ENCODE peak calls at places on chromosomes 1 and 21, in ten cellular contexts. P, S, D, N, Q, B, O, T, G and L are unnamed samples.

GRCh38 chr1:27436204-27437159 is 44.1 kb downstream of the GPR3 start:
- DNase-seq in P (peak), S (no peak), D (no peak), N (peak), Q (no peak), B (peak), O (peak), T (no peak), G (no peak), L (no peak)

GRCh38 chr1:37478890-37479254 is 4.5 kb downstream of the ZC3H12A start:
- DNase-seq in P (no peak), S (no peak), D (no peak), N (no peak), Q (no peak), B (no peak), O (peak), T (peak), G (no peak), L (no peak)

GRCh38 chr1:104406731-104407130 is 657.0 kb downstream of the AMY1C start:
- DNase-seq in P (no peak), S (no peak), D (no peak), N (no peak), Q (no peak), B (no peak), O (no peak), T (no peak), G (no peak), L (no peak)

GRCh38 chr21:17462276-17462981 is 50.4 kb upstream of the CXADR start:
- DNase-seq in P (no peak), S (no peak), D (no peak), N (peak), Q (peak), B (no peak), O (peak), T (no peak), G (no peak), L (no peak)

GRCh38 chr21:34935868-34936267 is 113.2 kb downstream of the RUNX1 start:
- DNase-seq in P (no peak), S (no peak), D (no peak), N (no peak), Q (no peak), B (no peak), O (no peak), T (no peak), G (no peak), L (no peak)

GRCh38 chr1:165070675-165071074 is 285.8 kb downstream of the LMX1A start:
- DNase-seq in P (no peak), S (no peak), D (no peak), N (no peak), Q (no peak), B (no peak), O (no peak), T (no peak), G (no peak), L (no peak)

GRCh38 chr1:172745014-172745413 is 86.1 kb downstream of the FASLG start:
- DNase-seq in P (peak), S (no peak), D (no peak), N (peak), Q (no peak), B (peak), O (peak), T (no peak), G (no peak), L (no peak)

GRCh38 chr1:29811247-29811646 is 574.9 kb downstream of the PTPRU start:
- DNase-seq in P (no peak), S (no peak), D (no peak), N (no peak), Q (peak), B (no peak), O (no peak), T (no peak), G (no peak), L (no peak)

GRCh38 chr1:186046437-186047233 is 312.4 kb downstream of the HMCN1 start:
- DNase-seq in P (peak), S (no peak), D (no peak), N (no peak), Q (no peak), B (no peak), O (no peak), T (no peak), G (no peak), L (no peak)

GRCh38 chr1:183632087-183632486 is 3.5 kb downstream of the ARPC5 start:
- DNase-seq in P (no peak), S (no peak), D (no peak), N (no peak), Q (no peak), B (no peak), O (no peak), T (no peak), G (no peak), L (no peak)

GRCh38 chr1:83028467-83028866 is 970.5 kb downstream of the TTLL7 start:
- DNase-seq in P (no peak), S (no peak), D (no peak), N (no peak), Q (no peak), B (no peak), O (no peak), T (no peak), G (no peak), L (no peak)

GRCh38 chr1:34315974-34316373 is 139.3 kb downstream of the C1orf94 start:
- DNase-seq in P (no peak), S (no peak), D (no peak), N (no peak), Q (no peak), B (no peak), O (no peak), T (no peak), G (no peak), L (no peak)

GRCh38 chr1:30511563-30512252 is 211.7 kb downstream of the MATN1 start:
- DNase-seq in P (no peak), S (no peak), D (peak), N (no peak), Q (peak), B (no peak), O (no peak), T (peak), G (no peak), L (no peak)

GRCh38 chr1:193278968-193279367 is 92.6 kb upstream of the B3GALT2 start:
- DNase-seq in P (no peak), S (no peak), D (no peak), N (no peak), Q (no peak), B (no peak), O (no peak), T (no peak), G (no peak), L (no peak)

GRCh38 chr1:108016451-108016920 is 51.5 kb upstream of the VAV3 start:
- DNase-seq in P (peak), S (no peak), D (no peak), N (no peak), Q (no peak), B (no peak), O (no peak), T (no peak), G (no peak), L (no peak)

GRCh38 chr1:64823691-64824476 is 79.0 kb downstream of the RAVER2 start:
- DNase-seq in P (peak), S (no peak), D (no peak), N (peak), Q (peak), B (peak), O (peak), T (no peak), G (no peak), L (no peak)

GRCh38 chr21:34296878-34297277 is 66.9 kb upstream of the KCNE2 start:
- DNase-seq in P (no peak), S (no peak), D (no peak), N (no peak), Q (no peak), B (no peak), O (no peak), T (no peak), G (no peak), L (no peak)

GRCh38 chr1:98422821-98423220 is 238.7 kb upstream of the SNX7 start:
- DNase-seq in P (no peak), S (no peak), D (no peak), N (no peak), Q (no peak), B (no peak), O (no peak), T (no peak), G (no peak), L (no peak)

GRCh38 chr1:182598296-182598695 is 5.9 kb downstream of the RGS16 start:
- DNase-seq in P (no peak), S (no peak), D (no peak), N (no peak), Q (no peak), B (no peak), O (no peak), T (no peak), G (no peak), L (no peak)

GRCh38 chr1:19384113-19384512 is 72.0 kb downstream of the SLC66A1 start:
- DNase-seq in P (peak), S (no peak), D (no peak), N (no peak), Q (no peak), B (no peak), O (peak), T (no peak), G (peak), L (no peak)

GRCh38 chr1:53376742-53377437 is 49.0 kb upstream of the LRP8 start:
- DNase-seq in P (no peak), S (no peak), D (peak), N (no peak), Q (peak), B (no peak), O (no peak), T (peak), G (no peak), L (no peak)

GRCh38 chr21:37257526-37257966 is 9.6 kb downstream of the VPS26C start:
- DNase-seq in P (no peak), S (no peak), D (peak), N (peak), Q (no peak), B (no peak), O (peak), T (no peak), G (no peak), L (no peak)

GRCh38 chr21:44880762-44881585 is 7.5 kb upstream of the PTTG1IP start:
- DNase-seq in P (no peak), S (no peak), D (no peak), N (no peak), Q (no peak), B (no peak), O (no peak), T (no peak), G (peak), L (no peak)

GRCh38 chr1:57249511-57249910 is 174.3 kb downstream of the DAB1 start:
- DNase-seq in P (no peak), S (no peak), D (no peak), N (no peak), Q (no peak), B (no peak), O (no peak), T (no peak), G (no peak), L (no peak)

GRCh38 chr1:246632584-246633168 is 66.4 kb downstream of the CNST start:
- DNase-seq in P (no peak), S (no peak), D (no peak), N (no peak), Q (no peak), B (no peak), O (no peak), T (no peak), G (no peak), L (no peak)

GRCh38 chr1:3314561-3315271 is 139.7 kb upstream of the ARHGEF16 start:
- DNase-seq in P (no peak), S (no peak), D (no peak), N (no peak), Q (no peak), B (no peak), O (no peak), T (no peak), G (no peak), L (no peak)
- TF ChIP-seq POLR2A in P (no peak), S (no peak), D (no peak), N (no peak), Q (no peak), B (no peak), O (no peak), T (no peak), G (no peak), L (no peak)

DNA sequence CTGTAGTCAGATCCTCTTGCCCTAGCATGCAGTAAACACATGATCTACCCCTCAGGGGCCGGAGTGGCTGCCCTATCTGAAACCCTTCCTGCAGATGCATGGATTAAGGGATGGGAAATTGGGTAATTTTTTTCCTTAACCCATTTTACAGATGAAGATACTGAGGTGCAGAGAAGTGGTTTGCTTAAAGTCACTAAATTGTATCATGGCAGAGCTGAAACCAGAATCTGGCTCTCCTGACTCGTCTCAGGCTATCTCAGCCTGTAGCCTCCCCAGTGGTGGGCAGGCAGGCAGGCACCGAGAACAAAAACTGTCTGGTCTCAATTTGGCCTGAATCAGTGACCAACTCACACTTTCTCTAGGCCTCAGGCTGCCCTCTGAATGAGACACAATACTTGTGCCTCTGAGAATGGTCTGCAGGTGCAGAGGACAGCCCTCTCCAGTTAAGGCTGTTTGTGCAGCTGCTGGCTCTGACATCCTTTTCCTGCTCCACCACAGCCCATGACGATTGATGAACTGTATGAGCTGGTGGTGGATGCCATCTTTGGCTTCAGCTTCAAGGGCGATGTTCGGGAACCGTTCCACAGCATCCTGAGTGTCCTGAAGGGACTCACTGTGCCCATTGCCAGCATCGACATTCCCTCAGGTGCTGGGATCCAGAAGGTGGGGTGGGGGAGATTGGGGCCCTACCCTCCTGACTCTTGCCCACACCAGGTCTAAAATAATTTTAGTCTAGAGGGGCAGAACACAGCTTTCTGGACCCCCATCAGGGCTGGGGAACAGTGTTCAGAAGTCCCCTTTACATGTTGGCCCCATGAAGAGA is 1.5 kb downstream of the NAXE start:
- DNase-seq in P (no peak), S (peak), D (no peak), N (no peak), Q (no peak), B (no peak), O (no peak), T (no peak), G (no peak), L (no peak)
- TF ChIP-seq POLR2AphosphoS5 in P (no peak), S (no peak), D (no peak), N (no peak), Q (no peak), B (peak), O (no peak), T (no peak), G (no peak), L (peak)

GRCh38 chr1:6603424-6603850 is 768 bp upstream of the KLHL21 start:
- DNase-seq in P (no peak), S (no peak), D (peak), N (no peak), Q (peak), B (no peak), O (peak), T (no peak), G (peak), L (no peak)
- TF ChIP-seq POLR2A in P (peak), S (peak), D (peak), N (peak), Q (no peak), B (peak), O (peak), T (no peak), G (no peak), L (no peak)

DNA sequence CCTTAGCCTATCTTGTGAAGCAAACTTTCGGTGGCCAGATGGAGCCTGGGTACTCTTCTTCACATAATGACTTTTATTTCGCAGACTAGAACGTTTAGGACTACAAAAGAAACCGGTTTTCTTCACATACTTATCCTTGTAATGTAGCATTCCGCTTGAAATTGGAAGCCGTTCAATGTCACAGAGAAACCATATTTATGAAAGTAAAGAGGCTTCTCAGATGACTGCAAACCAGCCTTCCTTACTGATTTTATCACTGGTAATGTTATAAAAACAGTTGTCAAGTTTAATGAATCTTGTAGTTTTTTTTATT is 94.1 kb downstream of the PPIAL4G start:
- DNase-seq in P (no peak), S (no peak), D (no peak), N (no peak), Q (no peak), B (no peak), O (no peak), T (no peak), G (no peak), L (no peak)
- TF ChIP-seq POLR2AphosphoS5 in P (no peak), S (no peak), D (no peak), N (no peak), Q (no peak), B (no peak), O (no peak), T (no peak), G (no peak), L (no peak)

DNA sequence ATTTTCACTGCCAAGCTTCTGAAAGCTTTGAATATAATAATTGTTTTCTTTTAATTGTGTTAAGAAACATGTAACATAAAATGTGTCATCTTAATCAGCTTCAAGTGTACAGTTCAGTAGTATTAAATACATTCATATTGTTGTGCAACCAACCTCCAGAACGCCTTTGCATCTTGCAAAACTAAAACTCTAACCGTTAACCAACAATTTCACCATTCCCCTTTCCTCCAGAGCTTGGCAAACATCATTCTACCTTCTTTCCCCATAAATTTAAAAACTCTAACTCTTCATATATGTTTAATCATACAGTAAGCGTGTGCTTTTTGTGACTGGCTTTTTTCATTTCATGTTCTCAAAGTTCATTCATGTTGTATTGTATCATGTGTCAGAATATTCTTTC is 2.1 kb downstream of the MNDA start:
- DNase-seq in P (no peak), S (no peak), D (no peak), N (no peak), Q (no peak), B (no peak), O (no peak), T (no peak), G (no peak), L (no peak)
- TF ChIP-seq POLR2A in P (no peak), S (no peak), D (no peak), N (no peak), Q (no peak), B (no peak), O (no peak), T (no peak), G (no peak), L (no peak)

DNA sequence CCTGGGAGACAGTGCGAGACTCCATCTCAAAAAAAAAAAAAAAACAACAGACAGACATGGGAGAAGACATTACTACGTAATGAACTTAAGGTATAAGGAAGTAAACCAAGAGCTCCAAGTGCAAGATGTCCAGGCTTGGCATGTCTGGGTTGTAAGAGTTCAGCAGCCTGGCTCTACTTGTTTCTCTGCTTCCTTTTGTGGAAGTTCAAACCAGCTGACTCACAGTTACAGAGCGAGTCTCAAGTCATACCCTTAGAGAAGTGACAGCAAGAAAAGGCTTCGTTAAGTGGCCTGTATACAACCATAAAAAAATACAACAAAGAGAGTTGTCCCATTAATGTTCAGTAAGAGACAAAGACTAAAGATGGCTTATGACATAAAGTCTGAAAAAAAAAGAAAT is 1.3 kb downstream of the RIT1 start:
- DNase-seq in P (no peak), S (no peak), D (no peak), N (peak), Q (peak), B (no peak), O (no peak), T (no peak), G (no peak), L (no peak)
- TF ChIP-seq POLR2AphosphoS5 in P (no peak), S (no peak), D (no peak), N (peak), Q (no peak), B (no peak), O (no peak), T (no peak), G (no peak), L (no peak)